ENCODE peak calls at places on chromosome 19, in ten cellular contexts. One of them, this sample, is unnamed.
A peak's percentile ranks its signal among the peaks of the same experiment; 100 is the strongest.

GRCh38 chr19:54209748-54210494 is 9.3 kb downstream of the RPS9 start:
- DNase-seq in endothelial cell of umbilical vein: peak; percentile 96
- DNase-seq in H1: no peak
- DNase-seq in body of pancreas: peak; percentile 97
- DNase-seq in IMR-90: peak; percentile 98
- DNase-seq in sigmoid colon: peak; percentile 96
- DNase-seq in heart left ventricle: peak; percentile 91
- DNase-seq in A549: peak; percentile 93
- DNase-seq in suprapubic skin: peak; percentile 90
- DNase-seq in spleen: no peak
- DNase-seq in this sample: peak; percentile 95

GRCh38 chr19:3844596-3844995 is 24.2 kb downstream of the ZFR2 start:
- DNase-seq in endothelial cell of umbilical vein: no peak
- DNase-seq in H1: no peak
- DNase-seq in body of pancreas: no peak
- DNase-seq in IMR-90: peak; percentile 8
- DNase-seq in sigmoid colon: no peak
- DNase-seq in heart left ventricle: no peak
- DNase-seq in A549: no peak
- DNase-seq in suprapubic skin: no peak
- DNase-seq in spleen: no peak
- DNase-seq in this sample: no peak

GRCh38 chr19:49327878-49328544 is 3.0 kb upstream of the SLC6A16 start:
- DNase-seq in endothelial cell of umbilical vein: peak; percentile 34
- DNase-seq in H1: no peak
- DNase-seq in body of pancreas: no peak
- DNase-seq in IMR-90: peak; percentile 23
- DNase-seq in sigmoid colon: no peak
- DNase-seq in heart left ventricle: no peak
- DNase-seq in A549: peak; percentile 51
- DNase-seq in suprapubic skin: no peak
- DNase-seq in spleen: no peak
- DNase-seq in this sample: no peak

GRCh38 chr19:4712771-4713170 is 10.9 kb downstream of the DPP9 start:
- DNase-seq in endothelial cell of umbilical vein: no peak
- DNase-seq in H1: no peak
- DNase-seq in body of pancreas: no peak
- DNase-seq in IMR-90: no peak
- DNase-seq in sigmoid colon: no peak
- DNase-seq in heart left ventricle: no peak
- DNase-seq in A549: no peak
- DNase-seq in suprapubic skin: no peak
- DNase-seq in spleen: no peak
- DNase-seq in this sample: no peak

GRCh38 chr19:50197348-50197747 is 6.1 kb upstream of the MYH14 start:
- DNase-seq in endothelial cell of umbilical vein: no peak
- DNase-seq in H1: no peak
- DNase-seq in body of pancreas: no peak
- DNase-seq in IMR-90: no peak
- DNase-seq in sigmoid colon: no peak
- DNase-seq in heart left ventricle: no peak
- DNase-seq in A549: no peak
- DNase-seq in suprapubic skin: no peak
- DNase-seq in spleen: no peak
- DNase-seq in this sample: no peak

GRCh38 chr19:48354332-48354992 is 9.3 kb downstream of the TMEM143 start:
- DNase-seq in endothelial cell of umbilical vein: no peak
- DNase-seq in H1: no peak
- DNase-seq in body of pancreas: no peak
- DNase-seq in IMR-90: peak; percentile 46
- DNase-seq in sigmoid colon: no peak
- DNase-seq in heart left ventricle: no peak
- DNase-seq in A549: peak; percentile 98
- DNase-seq in suprapubic skin: no peak
- DNase-seq in spleen: no peak
- DNase-seq in this sample: no peak

GRCh38 chr19:14073925-14074838 is 1.6 kb downstream of the MISP3 start:
- DNase-seq in endothelial cell of umbilical vein: peak; percentile 26
- DNase-seq in H1: peak; percentile 64
- DNase-seq in body of pancreas: no peak
- DNase-seq in IMR-90: peak; percentile 25
- DNase-seq in sigmoid colon: peak; percentile 77
- DNase-seq in heart left ventricle: no peak
- DNase-seq in A549: no peak
- DNase-seq in suprapubic skin: no peak
- DNase-seq in spleen: peak; percentile 84
- DNase-seq in this sample: no peak

GRCh38 chr19:32675720-32676185 is at the start of gene RGS9BP:
- DNase-seq in endothelial cell of umbilical vein: peak; percentile 62
- DNase-seq in H1: peak; percentile 78
- DNase-seq in body of pancreas: peak; percentile 66
- DNase-seq in IMR-90: peak; percentile 59
- DNase-seq in sigmoid colon: peak; percentile 94
- DNase-seq in heart left ventricle: peak; percentile 93
- DNase-seq in A549: peak; percentile 88
- DNase-seq in suprapubic skin: peak; percentile 91
- DNase-seq in spleen: peak; percentile 94
- DNase-seq in this sample: peak; percentile 75

GRCh38 chr19:49243726-49244125 is 81.3 kb downstream of the SLC6A16 start:
- DNase-seq in endothelial cell of umbilical vein: no peak
- DNase-seq in H1: peak; percentile 26
- DNase-seq in body of pancreas: no peak
- DNase-seq in IMR-90: no peak
- DNase-seq in sigmoid colon: no peak
- DNase-seq in heart left ventricle: no peak
- DNase-seq in A549: no peak
- DNase-seq in suprapubic skin: no peak
- DNase-seq in spleen: no peak
- DNase-seq in this sample: peak; percentile 71

GRCh38 chr19:43797556-43797955 is 4.7 kb downstream of the LYPD5 start:
- DNase-seq in endothelial cell of umbilical vein: no peak
- DNase-seq in H1: no peak
- DNase-seq in body of pancreas: no peak
- DNase-seq in IMR-90: no peak
- DNase-seq in sigmoid colon: no peak
- DNase-seq in heart left ventricle: no peak
- DNase-seq in A549: no peak
- DNase-seq in suprapubic skin: no peak
- DNase-seq in spleen: no peak
- DNase-seq in this sample: no peak

GRCh38 chr19:43798026-43798545 is 4.2 kb downstream of the LYPD5 start:
- DNase-seq in endothelial cell of umbilical vein: no peak
- DNase-seq in H1: no peak
- DNase-seq in body of pancreas: no peak
- DNase-seq in IMR-90: no peak
- DNase-seq in sigmoid colon: no peak
- DNase-seq in heart left ventricle: no peak
- DNase-seq in A549: no peak
- DNase-seq in suprapubic skin: no peak
- DNase-seq in spleen: no peak
- DNase-seq in this sample: no peak

GRCh38 chr19:43797118-43797517 is 5.1 kb downstream of the LYPD5 start:
- DNase-seq in endothelial cell of umbilical vein: no peak
- DNase-seq in H1: no peak
- DNase-seq in body of pancreas: no peak
- DNase-seq in IMR-90: no peak
- DNase-seq in sigmoid colon: no peak
- DNase-seq in heart left ventricle: no peak
- DNase-seq in A549: no peak
- DNase-seq in suprapubic skin: no peak
- DNase-seq in spleen: no peak
- DNase-seq in this sample: no peak

GRCh38 chr19:43799502-43800142 is 2.6 kb downstream of the LYPD5 start:
- DNase-seq in endothelial cell of umbilical vein: no peak
- DNase-seq in H1: no peak
- DNase-seq in body of pancreas: no peak
- DNase-seq in IMR-90: no peak
- DNase-seq in sigmoid colon: no peak
- DNase-seq in heart left ventricle: no peak
- DNase-seq in A549: no peak
- DNase-seq in suprapubic skin: no peak
- DNase-seq in spleen: no peak
- DNase-seq in this sample: peak; percentile 83

GRCh38 chr19:43798546-43799409 is 3.5 kb downstream of the LYPD5 start:
- DNase-seq in endothelial cell of umbilical vein: no peak
- DNase-seq in H1: peak; percentile 79
- DNase-seq in body of pancreas: peak; percentile 41
- DNase-seq in IMR-90: no peak
- DNase-seq in sigmoid colon: no peak
- DNase-seq in heart left ventricle: no peak
- DNase-seq in A549: peak; percentile 30
- DNase-seq in suprapubic skin: no peak
- DNase-seq in spleen: peak; percentile 84
- DNase-seq in this sample: peak; percentile 91
- H3K4me3 ChIP-seq in endothelial cell of umbilical vein: peak overlapping the region; percentile 7
- H3K4me3 ChIP-seq in H1: peak overlapping the region; percentile 59
- H3K4me3 ChIP-seq in body of pancreas: no peak overlapping the region
- H3K4me3 ChIP-seq in IMR-90: peak overlapping the region; percentile 25
- H3K4me3 ChIP-seq in sigmoid colon: peak overlapping the region; percentile 21
- H3K4me3 ChIP-seq in heart left ventricle: peak overlapping the region; percentile 62
- H3K4me3 ChIP-seq in A549: peak overlapping the region; percentile 40
- H3K4me3 ChIP-seq in suprapubic skin: peak overlapping the region; percentile 60
- H3K4me3 ChIP-seq in spleen: peak overlapping the region; percentile 53
- H3K4me3 ChIP-seq in this sample: peak overlapping the region; percentile 12

GRCh38 chr19:34171877-34172660 is at the start of gene LSM14A:
- DNase-seq in endothelial cell of umbilical vein: peak; percentile 85
- DNase-seq in H1: peak; percentile 94
- DNase-seq in body of pancreas: peak; percentile 92
- DNase-seq in IMR-90: peak; percentile 89
- DNase-seq in sigmoid colon: peak; percentile 97
- DNase-seq in heart left ventricle: peak; percentile 95
- DNase-seq in A549: peak; percentile 97
- DNase-seq in suprapubic skin: peak; percentile 94
- DNase-seq in spleen: peak; percentile 97
- DNase-seq in this sample: peak; percentile 98

GRCh38 chr19:34171539-34171876 is 796 bp upstream of the LSM14A start:
- DNase-seq in endothelial cell of umbilical vein: no peak
- DNase-seq in H1: no peak
- DNase-seq in body of pancreas: no peak
- DNase-seq in IMR-90: peak; percentile 93
- DNase-seq in sigmoid colon: no peak
- DNase-seq in heart left ventricle: no peak
- DNase-seq in A549: no peak
- DNase-seq in suprapubic skin: no peak
- DNase-seq in spleen: no peak
- DNase-seq in this sample: no peak

GRCh38 chr19:34176581-34176980 is 4.3 kb downstream of the LSM14A start:
- DNase-seq in endothelial cell of umbilical vein: no peak
- DNase-seq in H1: no peak
- DNase-seq in body of pancreas: no peak
- DNase-seq in IMR-90: no peak
- DNase-seq in sigmoid colon: no peak
- DNase-seq in heart left ventricle: no peak
- DNase-seq in A549: no peak
- DNase-seq in suprapubic skin: no peak
- DNase-seq in spleen: no peak
- DNase-seq in this sample: no peak

GRCh38 chr19:34173145-34173956 is 1.0 kb downstream of the LSM14A start:
- DNase-seq in endothelial cell of umbilical vein: peak; percentile 73
- DNase-seq in H1: peak; percentile 55
- DNase-seq in body of pancreas: peak; percentile 35
- DNase-seq in IMR-90: peak; percentile 27
- DNase-seq in sigmoid colon: no peak
- DNase-seq in heart left ventricle: peak; percentile 43
- DNase-seq in A549: peak; percentile 69
- DNase-seq in suprapubic skin: peak; percentile 73
- DNase-seq in spleen: peak; percentile 76
- DNase-seq in this sample: peak; percentile 87

GRCh38 chr19:34172661-34173144 is 399 bp downstream of the LSM14A start:
- DNase-seq in endothelial cell of umbilical vein: no peak
- DNase-seq in H1: no peak
- DNase-seq in body of pancreas: no peak
- DNase-seq in IMR-90: no peak
- DNase-seq in sigmoid colon: no peak
- DNase-seq in heart left ventricle: peak; percentile 43
- DNase-seq in A549: no peak
- DNase-seq in suprapubic skin: no peak
- DNase-seq in spleen: peak; percentile 91
- DNase-seq in this sample: no peak
- TF ChIP-seq POLR2A in endothelial cell of umbilical vein: no peak
- TF ChIP-seq POLR2A in H1: peak; percentile 49
- TF ChIP-seq POLR2A in body of pancreas: no peak
- TF ChIP-seq POLR2A in IMR-90: no peak
- TF ChIP-seq POLR2A in sigmoid colon: no peak
- TF ChIP-seq POLR2A in heart left ventricle: no peak
- TF ChIP-seq POLR2A in A549: no peak
- TF ChIP-seq POLR2A in suprapubic skin: no peak
- TF ChIP-seq POLR2A in spleen: no peak
- TF ChIP-seq POLR2A in this sample: no peak

GRCh38 chr19:35783469-35784400 is 8.4 kb downstream of the ARHGAP33 start:
- DNase-seq in endothelial cell of umbilical vein: no peak
- DNase-seq in H1: no peak
- DNase-seq in body of pancreas: no peak
- DNase-seq in IMR-90: no peak
- DNase-seq in sigmoid colon: no peak
- DNase-seq in heart left ventricle: no peak
- DNase-seq in A549: no peak
- DNase-seq in suprapubic skin: no peak
- DNase-seq in spleen: no peak
- DNase-seq in this sample: no peak
- H3K4me3 ChIP-seq in endothelial cell of umbilical vein: no peak overlapping the region
- H3K4me3 ChIP-seq in H1: peak overlapping the region; percentile 72
- H3K4me3 ChIP-seq in body of pancreas: no peak overlapping the region
- H3K4me3 ChIP-seq in IMR-90: no peak overlapping the region
- H3K4me3 ChIP-seq in sigmoid colon: no peak overlapping the region
- H3K4me3 ChIP-seq in heart left ventricle: no peak overlapping the region
- H3K4me3 ChIP-seq in A549: no peak overlapping the region
- H3K4me3 ChIP-seq in suprapubic skin: no peak overlapping the region
- H3K4me3 ChIP-seq in spleen: no peak overlapping the region
- H3K4me3 ChIP-seq in this sample: no peak overlapping the region

GRCh38 chr19:19526581-19527370 is 1.9 kb upstream of the YJEFN3 start:
- DNase-seq in endothelial cell of umbilical vein: no peak
- DNase-seq in H1: no peak
- DNase-seq in body of pancreas: no peak
- DNase-seq in IMR-90: no peak
- DNase-seq in sigmoid colon: no peak
- DNase-seq in heart left ventricle: no peak
- DNase-seq in A549: no peak
- DNase-seq in suprapubic skin: no peak
- DNase-seq in spleen: no peak
- DNase-seq in this sample: no peak

GRCh38 chr19:19528721-19529490 is at the start of gene YJEFN3:
- DNase-seq in endothelial cell of umbilical vein: no peak
- DNase-seq in H1: no peak
- DNase-seq in body of pancreas: no peak
- DNase-seq in IMR-90: peak; percentile 19
- DNase-seq in sigmoid colon: no peak
- DNase-seq in heart left ventricle: peak; percentile 63
- DNase-seq in A549: no peak
- DNase-seq in suprapubic skin: peak; percentile 60
- DNase-seq in spleen: no peak
- DNase-seq in this sample: no peak

GRCh38 chr19:19527371-19527656 is 1.4 kb upstream of the YJEFN3 start:
- DNase-seq in endothelial cell of umbilical vein: no peak
- DNase-seq in H1: no peak
- DNase-seq in body of pancreas: no peak
- DNase-seq in IMR-90: no peak
- DNase-seq in sigmoid colon: no peak
- DNase-seq in heart left ventricle: no peak
- DNase-seq in A549: no peak
- DNase-seq in suprapubic skin: peak; percentile 59
- DNase-seq in spleen: no peak
- DNase-seq in this sample: no peak

GRCh38 chr19:19529783-19530422 is 1.2 kb downstream of the YJEFN3 start:
- DNase-seq in endothelial cell of umbilical vein: no peak
- DNase-seq in H1: no peak
- DNase-seq in body of pancreas: no peak
- DNase-seq in IMR-90: no peak
- DNase-seq in sigmoid colon: no peak
- DNase-seq in heart left ventricle: no peak
- DNase-seq in A549: no peak
- DNase-seq in suprapubic skin: no peak
- DNase-seq in spleen: no peak
- DNase-seq in this sample: no peak

GRCh38 chr19:19527674-19528625 is 761 bp upstream of the YJEFN3 start:
- DNase-seq in endothelial cell of umbilical vein: no peak
- DNase-seq in H1: no peak
- DNase-seq in body of pancreas: no peak
- DNase-seq in IMR-90: no peak
- DNase-seq in sigmoid colon: no peak
- DNase-seq in heart left ventricle: no peak
- DNase-seq in A549: no peak
- DNase-seq in suprapubic skin: peak; percentile 57
- DNase-seq in spleen: no peak
- DNase-seq in this sample: no peak
- TF ChIP-seq POLR2A in endothelial cell of umbilical vein: no peak
- TF ChIP-seq POLR2A in H1: no peak
- TF ChIP-seq POLR2A in body of pancreas: no peak
- TF ChIP-seq POLR2A in IMR-90: no peak
- TF ChIP-seq POLR2A in sigmoid colon: no peak
- TF ChIP-seq POLR2A in heart left ventricle: no peak
- TF ChIP-seq POLR2A in A549: no peak
- TF ChIP-seq POLR2A in suprapubic skin: no peak
- TF ChIP-seq POLR2A in spleen: no peak
- TF ChIP-seq POLR2A in this sample: no peak